ENCODE peak calls at places on chromosomes 4 and X, in eight cellular contexts. Y is breast epithelium, C is IMR-90, R is stomach, F is body of pancreas, X is vagina, E is sigmoid colon, N is heart left ventricle. I is an unnamed sample. For H3K4me1, the result is how much of the 10 kb centered on the place peaks cover.

GRCh38 chr4:101795704-101796103 is 5.2 kb downstream of the BANK1 start:
- DNase-seq in Y (no peak), C (no peak), R (no peak), F (no peak), X (no peak), E (no peak), N (no peak), I (no peak)

GRCh38 chrX:56462389-56462788 is 101.0 kb upstream of the UBQLN2 start:
- DNase-seq in Y (no peak), C (no peak), R (no peak), F (no peak), X (no peak), E (no peak), N (no peak), I (no peak)

GRCh38 chrX:39661508-39661907 is 436.2 kb downstream of the BCOR start:
- DNase-seq in Y (no peak), C (no peak), R (no peak), F (no peak), X (no peak), E (no peak), N (no peak), I (no peak)

GRCh38 chr4:31051151-31051550 is 331.0 kb downstream of the PCDH7 start:
- DNase-seq in Y (no peak), C (peak), R (no peak), F (no peak), X (no peak), E (no peak), N (no peak), I (no peak)

GRCh38 chrX:46036508-46036907 is 508.7 kb downstream of the ZNF674 start:
- DNase-seq in Y (no peak), C (no peak), R (no peak), F (no peak), X (no peak), E (no peak), N (no peak), I (no peak)

GRCh38 chrX:132489256-132490085 is 633 bp upstream of the MBNL3 start:
- DNase-seq in Y (peak), C (peak), R (peak), F (peak), X (no peak), E (peak), N (peak), I (peak)

GRCh38 chr4:188399834-188400233 is 260.6 kb downstream of the TRIML1 start:
- DNase-seq in Y (no peak), C (no peak), R (no peak), F (no peak), X (no peak), E (no peak), N (no peak), I (no peak)

GRCh38 chrX:137423241-137423640 is 142.7 kb upstream of the ZIC3 start:
- DNase-seq in Y (no peak), C (no peak), R (no peak), F (no peak), X (no peak), E (no peak), N (no peak), I (no peak)

GRCh38 chr4:39480902-39481695 is 22.2 kb downstream of the LIAS start:
- DNase-seq in Y (no peak), C (no peak), R (no peak), F (no peak), X (no peak), E (no peak), N (no peak), I (no peak)

DNA sequence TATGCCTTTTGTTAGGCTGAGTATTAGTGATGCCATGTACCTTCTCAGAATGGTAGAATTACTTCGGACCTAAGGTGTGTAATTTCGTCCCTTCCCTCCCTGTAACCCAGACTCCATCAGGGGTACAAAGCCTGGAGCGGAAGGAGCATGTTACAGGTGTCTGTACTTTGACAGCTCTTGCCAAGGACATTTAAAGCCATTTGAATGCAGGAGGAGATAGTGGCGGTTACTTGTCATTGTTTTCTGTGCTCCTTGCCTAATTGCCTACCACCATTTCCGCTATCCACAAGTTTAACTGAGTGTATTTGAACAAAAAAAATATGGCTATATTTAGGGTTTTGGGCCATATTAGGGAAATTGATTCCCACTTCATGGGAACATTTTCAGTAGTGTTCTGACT is 1.8 kb downstream of the FNIP2 start:
- DNase-seq in Y (no peak), C (no peak), R (no peak), F (no peak), X (no peak), E (no peak), N (no peak), I (no peak)
- H3K4me1 ChIP-seq in Y (under half), C (under half), R (half or more), F (under half), X (half or more), E (under half), N (under half), I (under half)

GRCh38 chrX:48794993-48795501 is 6.8 kb upstream of the HDAC6 start:
- DNase-seq in Y (no peak), C (peak), R (no peak), F (no peak), X (no peak), E (no peak), N (no peak), I (no peak)
- TF ChIP-seq POLR2A in Y (no peak), C (no peak), R (no peak), F (no peak), X (no peak), E (no peak), N (no peak), I (no peak)

DNA sequence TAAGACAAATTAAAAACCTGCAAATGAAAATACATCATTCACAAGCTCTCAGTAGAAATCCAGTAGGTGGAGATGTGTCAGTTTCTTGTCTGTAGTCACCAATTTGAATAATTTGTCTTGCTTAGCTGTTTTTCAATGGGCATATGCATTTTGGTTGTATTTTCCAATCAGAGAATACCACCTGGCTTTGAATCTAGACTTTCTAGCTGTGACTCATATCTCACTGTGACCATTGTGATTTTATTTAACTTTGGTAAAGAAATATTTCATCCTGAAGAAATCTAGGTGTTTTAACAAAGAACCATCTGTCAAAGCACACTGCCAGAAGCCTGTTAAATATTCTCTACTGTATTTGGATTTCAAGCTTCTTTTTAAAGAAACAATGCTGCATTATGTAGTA is 1650.6 kb upstream of the IGFBP7 start:
- DNase-seq in Y (no peak), C (no peak), R (no peak), F (no peak), X (no peak), E (no peak), N (no peak), I (no peak)
- H3K27ac ChIP-seq in Y (no peak), C (no peak), R (no peak), F (no peak), X (no peak), E (no peak), N (no peak), I (no peak)

GRCh38 chr4:185713731-185714130 is 98.3 kb downstream of the SORBS2 start:
- DNase-seq in Y (no peak), C (no peak), R (no peak), F (no peak), X (no peak), E (no peak), N (no peak), I (no peak)
- H3K4me1 ChIP-seq in Y (under half), C (under half), R (half or more), F (half or more), X (under half), E (half or more), N (under half), I (under half)

GRCh38 chrX:154486052-154486395 is 391 bp downstream of the UBL4A start:
- DNase-seq in Y (no peak), C (no peak), R (peak), F (peak), X (no peak), E (peak), N (peak), I (no peak)
- TF ChIP-seq POLR2A in Y (no peak), C (no peak), R (no peak), F (peak), X (no peak), E (no peak), N (no peak), I (no peak)

DNA sequence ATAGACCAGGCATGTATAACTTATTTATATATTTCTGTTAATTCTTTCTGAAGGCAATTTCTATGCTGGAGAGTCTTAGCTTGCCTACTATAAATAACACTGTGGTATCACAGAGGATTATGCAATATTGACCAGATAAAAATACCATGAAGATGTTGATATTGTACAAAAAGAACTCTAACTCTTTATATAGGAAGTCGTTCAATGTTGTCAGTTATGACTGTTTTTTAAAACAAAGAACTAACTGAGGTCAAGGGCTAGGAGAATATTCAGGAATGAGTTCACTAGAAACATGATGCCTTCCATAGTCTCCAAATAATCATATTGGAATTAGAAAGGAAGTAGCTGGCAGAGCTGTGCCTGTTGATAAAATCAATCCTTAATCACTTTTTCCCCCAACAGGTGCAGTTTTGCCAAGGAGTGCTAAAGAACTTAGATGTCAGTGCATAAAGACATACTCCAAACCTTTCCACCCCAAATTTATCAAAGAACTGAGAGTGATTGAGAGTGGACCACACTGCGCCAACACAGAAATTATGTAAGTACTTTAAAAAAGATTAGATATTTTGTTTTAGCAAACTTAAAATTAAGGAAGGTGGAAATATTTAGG is 876 bp downstream of the CXCL8 start:
- DNase-seq in Y (no peak), C (peak), R (no peak), F (no peak), X (no peak), E (no peak), N (no peak), I (no peak)
- H3K27ac ChIP-seq in Y (no peak), C (no peak), R (no peak), F (no peak), X (no peak), E (no peak), N (no peak), I (no peak)

DNA sequence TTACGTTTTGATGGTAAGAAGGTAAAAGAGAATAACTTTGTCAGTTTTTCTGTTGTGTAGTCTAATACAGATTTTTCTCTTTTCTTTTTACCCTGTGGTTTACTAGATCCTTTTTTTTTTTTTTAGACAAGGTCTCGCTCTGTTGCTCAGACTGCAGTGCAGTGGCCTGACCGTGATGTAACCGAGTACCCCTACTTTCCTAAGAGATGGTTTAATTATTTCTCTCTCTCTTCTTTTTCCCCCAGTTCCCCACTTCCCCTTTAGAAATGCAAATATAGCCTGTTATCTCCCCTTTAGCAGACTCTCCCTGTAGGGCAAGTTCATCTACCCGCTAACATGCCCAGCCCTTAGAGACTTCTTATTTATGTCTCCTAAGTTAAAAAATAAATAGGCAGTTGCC is 4.4 kb downstream of the SNX25 start:
- DNase-seq in Y (no peak), C (no peak), R (no peak), F (no peak), X (no peak), E (no peak), N (no peak), I (no peak)
- H3K4me1 ChIP-seq in Y (under half), C (under half), R (under half), F (under half), X (under half), E (under half), N (under half), I (under half)

I was measured in uterus.